ENCODE peak calls at places on chromosomes 16 and 17, in six cellular contexts. One of them, this sample, is unnamed.

GRCh38 chr17:9199474-9200196 is 178.3 kb downstream of the NTN1 start:
- DNase-seq in substantia nigra: no peak
- DNase-seq in dorsolateral prefrontal cortex: no peak
- DNase-seq in posterior cingulate gyrus: no peak
- DNase-seq in AG09319: no peak
- DNase-seq in stomach: no peak
- DNase-seq in this sample: no peak

GRCh38 chr16:48384305-48384981 is 770 bp downstream of the SIAH1 start:
- DNase-seq in substantia nigra: peak
- DNase-seq in dorsolateral prefrontal cortex: peak
- DNase-seq in posterior cingulate gyrus: peak
- DNase-seq in AG09319: no peak
- DNase-seq in stomach: peak
- DNase-seq in this sample: no peak

GRCh38 chr16:68377667-68378420 is 67.0 kb downstream of the PRMT7 start:
- DNase-seq in substantia nigra: no peak
- DNase-seq in dorsolateral prefrontal cortex: peak
- DNase-seq in posterior cingulate gyrus: peak
- DNase-seq in AG09319: no peak
- DNase-seq in stomach: peak
- DNase-seq in this sample: peak

GRCh38 chr17:4006745-4007211 is 42.5 kb upstream of the ATP2A3 start:
- DNase-seq in substantia nigra: no peak
- DNase-seq in dorsolateral prefrontal cortex: no peak
- DNase-seq in posterior cingulate gyrus: no peak
- DNase-seq in AG09319: no peak
- DNase-seq in stomach: peak
- DNase-seq in this sample: no peak

GRCh38 chr17:74758846-74759163 is 10.4 kb downstream of the NHERF1 start:
- DNase-seq in substantia nigra: peak
- DNase-seq in dorsolateral prefrontal cortex: no peak
- DNase-seq in posterior cingulate gyrus: no peak
- DNase-seq in AG09319: no peak
- DNase-seq in stomach: no peak
- DNase-seq in this sample: no peak

GRCh38 chr17:42281571-42282096 is 5.4 kb upstream of the STAT5B start:
- DNase-seq in substantia nigra: no peak
- DNase-seq in dorsolateral prefrontal cortex: no peak
- DNase-seq in posterior cingulate gyrus: no peak
- DNase-seq in AG09319: no peak
- DNase-seq in stomach: peak
- DNase-seq in this sample: no peak

GRCh38 chr16:12327971-12328726 is 351.6 kb downstream of the SNX29 start:
- DNase-seq in substantia nigra: no peak
- DNase-seq in dorsolateral prefrontal cortex: no peak
- DNase-seq in posterior cingulate gyrus: no peak
- DNase-seq in AG09319: no peak
- DNase-seq in stomach: no peak
- DNase-seq in this sample: no peak

GRCh38 chr17:75706042-75706728 is 15.1 kb upstream of the ITGB4 start:
- DNase-seq in substantia nigra: no peak
- DNase-seq in dorsolateral prefrontal cortex: no peak
- DNase-seq in posterior cingulate gyrus: no peak
- DNase-seq in AG09319: no peak
- DNase-seq in stomach: no peak
- DNase-seq in this sample: no peak

GRCh38 chr17:28925912-28926365 is 23.1 kb upstream of the DHRS13 start:
- DNase-seq in substantia nigra: no peak
- DNase-seq in dorsolateral prefrontal cortex: no peak
- DNase-seq in posterior cingulate gyrus: no peak
- DNase-seq in AG09319: peak
- DNase-seq in stomach: no peak
- DNase-seq in this sample: no peak

GRCh38 chr16:50153648-50154368 is 702 bp downstream of the TENT4B start:
- DNase-seq in substantia nigra: no peak
- DNase-seq in dorsolateral prefrontal cortex: peak
- DNase-seq in posterior cingulate gyrus: peak
- DNase-seq in AG09319: no peak
- DNase-seq in stomach: no peak
- DNase-seq in this sample: no peak

GRCh38 chr16:7644171-7644570 is 311.5 kb downstream of the RBFOX1 start:
- DNase-seq in substantia nigra: no peak
- DNase-seq in dorsolateral prefrontal cortex: no peak
- DNase-seq in posterior cingulate gyrus: no peak
- DNase-seq in AG09319: no peak
- DNase-seq in stomach: no peak
- DNase-seq in this sample: no peak

GRCh38 chr17:75093543-75094158 is 5.9 kb downstream of the SLC16A5 start:
- DNase-seq in substantia nigra: no peak
- DNase-seq in dorsolateral prefrontal cortex: no peak
- DNase-seq in posterior cingulate gyrus: no peak
- DNase-seq in AG09319: no peak
- DNase-seq in stomach: peak
- DNase-seq in this sample: no peak

GRCh38 chr16:24737391-24737871 is 8.0 kb downstream of the TNRC6A start:
- DNase-seq in substantia nigra: no peak
- DNase-seq in dorsolateral prefrontal cortex: no peak
- DNase-seq in posterior cingulate gyrus: no peak
- DNase-seq in AG09319: peak
- DNase-seq in stomach: no peak
- DNase-seq in this sample: no peak

GRCh38 chr17:27659685-27660084 is 28.7 kb downstream of the LGALS9 start:
- DNase-seq in substantia nigra: no peak
- DNase-seq in dorsolateral prefrontal cortex: no peak
- DNase-seq in posterior cingulate gyrus: no peak
- DNase-seq in AG09319: no peak
- DNase-seq in stomach: no peak
- DNase-seq in this sample: no peak

GRCh38 chr16:5944971-5945370 is 847.4 kb upstream of the EEF2KMT start:
- DNase-seq in substantia nigra: no peak
- DNase-seq in dorsolateral prefrontal cortex: no peak
- DNase-seq in posterior cingulate gyrus: no peak
- DNase-seq in AG09319: no peak
- DNase-seq in stomach: no peak
- DNase-seq in this sample: no peak

GRCh38 chr17:1470774-1471462 is 14.9 kb upstream of the CRK start:
- DNase-seq in substantia nigra: no peak
- DNase-seq in dorsolateral prefrontal cortex: no peak
- DNase-seq in posterior cingulate gyrus: no peak
- DNase-seq in AG09319: no peak
- DNase-seq in stomach: no peak
- DNase-seq in this sample: no peak

GRCh38 chr17:63437287-63438091 is 8.6 kb downstream of the CYB561 start:
- DNase-seq in substantia nigra: no peak
- DNase-seq in dorsolateral prefrontal cortex: no peak
- DNase-seq in posterior cingulate gyrus: peak
- DNase-seq in AG09319: no peak
- DNase-seq in stomach: peak
- DNase-seq in this sample: no peak

GRCh38 chr17:10183931-10184930 is 14.2 kb downstream of the GAS7 start:
- DNase-seq in substantia nigra: no peak
- DNase-seq in dorsolateral prefrontal cortex: no peak
- DNase-seq in posterior cingulate gyrus: no peak
- DNase-seq in AG09319: no peak
- DNase-seq in stomach: no peak
- DNase-seq in this sample: no peak

GRCh38 chr17:59093702-59094231 is 12.9 kb downstream of the TRIM37 start:
- DNase-seq in substantia nigra: no peak
- DNase-seq in dorsolateral prefrontal cortex: no peak
- DNase-seq in posterior cingulate gyrus: no peak
- DNase-seq in AG09319: peak
- DNase-seq in stomach: no peak
- DNase-seq in this sample: no peak

GRCh38 chr16:58384437-58385055 is 7.7 kb upstream of the GINS3 start:
- DNase-seq in substantia nigra: no peak
- DNase-seq in dorsolateral prefrontal cortex: no peak
- DNase-seq in posterior cingulate gyrus: no peak
- DNase-seq in AG09319: no peak
- DNase-seq in stomach: no peak
- DNase-seq in this sample: no peak

GRCh38 chr17:2068589-2069051 is 13.7 kb downstream of the HIC1 start:
- DNase-seq in substantia nigra: no peak
- DNase-seq in dorsolateral prefrontal cortex: no peak
- DNase-seq in posterior cingulate gyrus: no peak
- DNase-seq in AG09319: no peak
- DNase-seq in stomach: no peak
- DNase-seq in this sample: no peak

GRCh38 chr16:27096375-27096774 is 29.6 kb downstream of the C16orf82 start:
- DNase-seq in substantia nigra: no peak
- DNase-seq in dorsolateral prefrontal cortex: no peak
- DNase-seq in posterior cingulate gyrus: no peak
- DNase-seq in AG09319: no peak
- DNase-seq in stomach: no peak
- DNase-seq in this sample: no peak

GRCh38 chr16:29984137-29984763 is 10.6 kb downstream of the TAOK2 start:
- DNase-seq in substantia nigra: no peak
- DNase-seq in dorsolateral prefrontal cortex: no peak
- DNase-seq in posterior cingulate gyrus: no peak
- DNase-seq in AG09319: no peak
- DNase-seq in stomach: no peak
- DNase-seq in this sample: no peak

GRCh38 chr16:88477631-88478030 is 24.6 kb downstream of the ZFPM1 start:
- DNase-seq in substantia nigra: no peak
- DNase-seq in dorsolateral prefrontal cortex: no peak
- DNase-seq in posterior cingulate gyrus: no peak
- DNase-seq in AG09319: no peak
- DNase-seq in stomach: no peak
- DNase-seq in this sample: no peak

GRCh38 chr17:63946440-63947363 is 14.6 kb upstream of the CD79B start:
- DNase-seq in substantia nigra: peak
- DNase-seq in dorsolateral prefrontal cortex: no peak
- DNase-seq in posterior cingulate gyrus: no peak
- DNase-seq in AG09319: no peak
- DNase-seq in stomach: peak
- DNase-seq in this sample: no peak

GRCh38 chr16:9521749-9522370 is 430.4 kb downstream of the HAPSTR1 start:
- DNase-seq in substantia nigra: no peak
- DNase-seq in dorsolateral prefrontal cortex: no peak
- DNase-seq in posterior cingulate gyrus: no peak
- DNase-seq in AG09319: no peak
- DNase-seq in stomach: no peak
- DNase-seq in this sample: no peak

GRCh38 chr17:49003557-49004511 is 6.6 kb downstream of the IGF2BP1 start:
- DNase-seq in substantia nigra: no peak
- DNase-seq in dorsolateral prefrontal cortex: no peak
- DNase-seq in posterior cingulate gyrus: no peak
- DNase-seq in AG09319: no peak
- DNase-seq in stomach: no peak
- DNase-seq in this sample: no peak

GRCh38 chr17:49443862-49444261 is 29.2 kb upstream of the PHB1 start:
- DNase-seq in substantia nigra: no peak
- DNase-seq in dorsolateral prefrontal cortex: no peak
- DNase-seq in posterior cingulate gyrus: no peak
- DNase-seq in AG09319: no peak
- DNase-seq in stomach: no peak
- DNase-seq in this sample: no peak

This sample was measured in anterior cingulate cortex.